ENCODE peak calls at places on chromosomes 2 and 18, in four cellular contexts. H is K562, P is GM12878, U is SK-N-SH. I is an unnamed sample.
A peak's percentile ranks its signal among the peaks of the same experiment; 100 is the strongest.

GRCh38 chr2:69166812-69167468 is 154.0 kb downstream of the ANTXR1 start:
- DNase-seq in H (no peak), U (no peak), P (no peak), I (no peak)

GRCh38 chr2:219058541-219059374 is 2.0 kb downstream of the IHH start:
- DNase-seq in P (no peak), U (peak; percentile 89), H (peak; percentile 41), I (peak; percentile 30)

GRCh38 chr2:175418224-175418843 is 236.8 kb upstream of the ATP5MC3 start:
- DNase-seq in H (no peak), U (peak; percentile 52), P (no peak), I (no peak)

GRCh38 chr18:22667616-22668422 is 250.1 kb upstream of the CTAGE1 start:
- DNase-seq in P (peak; percentile 20), U (no peak), H (peak; percentile 84), I (no peak)

GRCh38 chr2:17644997-17645715 is 104.7 kb downstream of the VSNL1 start:
- DNase-seq in U (no peak), H (no peak), P (no peak), I (no peak)

GRCh38 chr18:34225218-34225553 is 473 bp upstream of the NOL4 start:
- DNase-seq in H (no peak), U (no peak), P (no peak), I (no peak)

GRCh38 chr2:55779459-55780421 is 86.1 kb upstream of the PNPT1 start:
- DNase-seq in U (no peak), P (no peak), H (no peak), I (no peak)

GRCh38 chr2:181844551-181845290 is 46.8 kb upstream of the ITPRID2 start:
- DNase-seq in U (no peak), P (no peak), H (no peak), I (no peak)

GRCh38 chr2:26838121-26838906 is 9.6 kb upstream of the DPYSL5 start:
- DNase-seq in H (peak; percentile 26), U (no peak), P (no peak), I (no peak)

GRCh38 chr2:71353247-71353646 is 21.7 kb downstream of the ZNF638 start:
- DNase-seq in P (peak; percentile 19), H (no peak), U (no peak), I (no peak)

GRCh38 chr2:71341645-71342044 is 10.1 kb downstream of the ZNF638 start:
- DNase-seq in P (no peak), U (no peak), H (no peak), I (no peak)

GRCh38 chr2:71346065-71346464 is 14.5 kb downstream of the ZNF638 start:
- DNase-seq in H (no peak), U (no peak), P (no peak), I (no peak)

GRCh38 chr2:71348302-71348701 is 16.7 kb downstream of the ZNF638 start:
- DNase-seq in H (peak; percentile 26), U (no peak), P (no peak), I (no peak)

GRCh38 chr2:71347517-71347916 is 15.9 kb downstream of the ZNF638 start:
- DNase-seq in U (no peak), P (no peak), H (peak; percentile 30), I (no peak)
- TF ChIP-seq USF1 in U (no peak), P (no peak), H (no peak), I (peak; percentile 23)

GRCh38 chr2:224796695-224797305 is 80.6 kb upstream of the CCDC195 start:
- DNase-seq in H (no peak), P (no peak), U (no peak), I (no peak)
- TF ChIP-seq USF1 in H (no peak), P (no peak), U (no peak), I (no peak)

DNA sequence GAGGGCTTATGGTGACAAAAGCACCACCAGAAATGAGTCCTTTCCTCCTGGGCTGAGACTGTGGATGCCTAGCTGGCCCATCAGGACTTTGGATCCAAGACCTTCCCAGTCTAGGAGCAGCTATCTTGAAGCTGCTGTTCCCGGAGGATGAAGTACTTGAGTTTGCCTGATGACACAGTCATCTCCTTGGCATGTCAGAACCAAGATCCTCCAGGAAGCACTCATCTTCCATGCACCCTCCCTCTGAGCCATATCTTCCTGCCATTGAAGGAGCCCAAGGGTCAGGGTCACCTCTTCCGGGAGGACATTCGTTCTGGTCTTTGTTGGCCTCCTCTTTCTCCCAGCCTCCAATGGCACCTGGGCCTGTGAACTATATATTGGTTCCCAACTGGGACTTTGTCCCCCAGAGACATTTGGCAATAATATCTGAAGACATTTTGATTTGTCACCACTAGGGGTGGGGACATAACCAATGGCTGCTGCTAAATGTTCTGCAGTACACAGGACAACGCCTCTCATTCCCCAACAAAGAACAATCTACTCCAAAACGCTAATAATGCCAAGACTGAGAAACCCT is 4.3 kb upstream of the MYO7B start:
- DNase-seq in P (no peak), U (no peak), H (no peak), I (no peak)
- TF ChIP-seq USF1 in P (no peak), U (no peak), H (no peak), I (no peak)

GRCh38 chr18:67511840-67512239 is 4.7 kb downstream of the DSEL start:
- DNase-seq in H (no peak), P (no peak), U (no peak), I (no peak)
- TF ChIP-seq USF1 in H (no peak), P (no peak), U (no peak), I (no peak)

GRCh38 chr2:144675731-144676130 is 155.8 kb upstream of the ZEB2 start:
- DNase-seq in U (no peak), H (no peak), P (no peak), I (no peak)
- TF ChIP-seq USF1 in U (no peak), H (no peak), P (no peak), I (no peak)

DNA sequence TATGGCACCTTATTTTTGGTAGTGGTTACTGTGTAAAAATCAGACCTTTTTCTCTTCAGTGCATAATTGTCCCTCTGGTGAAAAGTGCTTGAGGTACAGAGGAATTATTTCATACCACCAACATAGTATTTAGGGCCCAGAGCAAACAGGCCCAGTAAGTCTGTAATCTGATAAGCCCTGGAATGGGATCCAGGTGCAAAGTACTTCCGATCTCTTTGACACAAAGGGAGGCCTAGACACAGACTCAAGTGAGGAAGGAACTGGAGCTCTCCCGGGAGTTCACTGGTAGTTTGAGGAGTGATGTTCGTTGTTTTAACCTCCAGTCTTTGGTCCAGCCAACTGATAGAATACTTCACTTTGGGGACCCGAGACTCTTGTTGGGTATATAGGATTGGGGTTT is 57.4 kb downstream of the RAB31 start:
- DNase-seq in U (no peak), H (no peak), P (no peak), I (no peak)
- TF ChIP-seq USF1 in U (no peak), H (no peak), P (no peak), I (no peak)

GRCh38 chr2:38723173-38723572 is 28.0 kb downstream of the SRSF7 start:
- DNase-seq in P (no peak), U (no peak), H (no peak), I (no peak)
- TF ChIP-seq USF1 in P (no peak), U (no peak), H (no peak), I (no peak)

DNA sequence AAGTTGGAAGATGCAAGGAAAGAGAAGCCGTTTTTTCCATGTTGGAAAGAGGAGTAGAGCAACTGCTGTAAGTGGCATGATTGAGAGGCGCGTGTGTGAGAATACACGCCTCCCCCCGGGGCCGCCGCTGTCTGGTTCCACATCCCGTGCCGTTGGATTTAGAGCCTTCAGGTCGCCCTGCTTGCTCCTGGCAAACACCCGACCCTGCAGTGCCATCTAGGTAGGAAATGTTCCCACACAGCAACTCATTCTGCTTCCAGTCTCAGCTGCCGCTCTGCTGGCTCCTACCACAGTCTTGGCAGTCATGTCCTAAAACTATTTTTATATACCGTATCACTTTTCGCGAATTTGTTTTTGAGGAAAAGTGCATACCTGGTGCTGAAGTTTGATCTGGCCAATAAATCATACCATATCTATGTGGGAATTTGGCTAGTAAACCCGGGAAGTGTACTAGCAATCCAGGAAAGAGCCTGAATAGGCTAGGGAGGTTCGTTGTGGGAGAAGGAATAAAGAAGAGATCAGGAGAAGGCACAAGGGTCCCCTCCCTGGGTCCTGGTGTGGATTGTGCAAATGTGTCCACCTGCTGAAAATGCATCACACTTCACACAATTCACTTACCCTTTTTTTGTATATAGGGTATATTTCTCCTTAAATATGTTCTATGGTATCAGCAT is 372.7 kb downstream of the FBXO15 start:
- DNase-seq in H (no peak), U (no peak), P (no peak), I (peak; percentile 36)
- TF ChIP-seq USF1 in H (no peak), U (no peak), P (no peak), I (no peak)

GRCh38 chr2:137205324-137205723 is 440.0 kb downstream of the THSD7B start:
- DNase-seq in U (no peak), H (no peak), P (no peak), I (no peak)

GRCh38 chr2:137206064-137206463 is 440.7 kb downstream of the THSD7B start:
- DNase-seq in U (no peak), H (no peak), P (no peak), I (no peak)

GRCh38 chr2:137199751-137200150 is 434.4 kb downstream of the THSD7B start:
- DNase-seq in H (no peak), U (no peak), P (no peak), I (no peak)

GRCh38 chr2:137207030-137207429 is 441.7 kb downstream of the THSD7B start:
- DNase-seq in H (no peak), U (no peak), P (no peak), I (no peak)

GRCh38 chr2:137202310-137202709 is 437.0 kb downstream of the THSD7B start:
- DNase-seq in P (no peak), U (no peak), H (no peak), I (no peak)
- TF ChIP-seq USF1 in P (no peak), U (no peak), H (no peak), I (no peak)